ENCODE peak calls at places on chromosome X, in eight cellular contexts. Q is OCI-LY7, K is Karpas-422, J is PC-3, I is hepatocyte, O is MM.1S, L is GM23248, R is GM23338. C is an unnamed sample.

GRCh38 chrX:136692271-136692670 is 44.3 kb downstream of the CD40LG start:
- DNase-seq in Q (no peak), K (no peak), J (peak; percentile 64), I (no peak), O (no peak), L (peak; percentile 23), R (no peak), C (no peak)

GRCh38 chrX:112888916-112889315 is 48.3 kb upstream of the AMOT start:
- DNase-seq in Q (no peak), K (no peak), J (no peak), I (no peak), O (no peak), L (no peak), R (no peak), C (no peak)

GRCh38 chrX:27597506-27597905 is 7.4 kb downstream of the DCAF8L2 start:
- DNase-seq in Q (no peak), K (no peak), J (no peak), I (no peak), O (no peak), L (no peak), R (no peak), C (no peak)

GRCh38 chrX:55767100-55767499 is 49.6 kb downstream of the RRAGB start:
- DNase-seq in Q (no peak), K (no peak), J (peak; percentile 59), I (no peak), O (no peak), L (peak; percentile 5), R (no peak), C (no peak)

GRCh38 chrX:19554786-19555185 is 39.5 kb upstream of the MAP3K15 start:
- DNase-seq in Q (no peak), K (no peak), J (peak; percentile 8), I (no peak), O (no peak), L (peak; percentile 88), R (no peak), C (no peak)

GRCh38 chrX:15564981-15565579 is 35.7 kb downstream of the ACE2 start:
- DNase-seq in Q (peak; percentile 23), K (peak; percentile 91), J (peak; percentile 87), I (peak; percentile 85), O (peak; percentile 21), L (peak; percentile 66), R (peak; percentile 63), C (peak; percentile 53)

GRCh38 chrX:38095971-38096529 is 89.7 kb downstream of the SYTL5 start:
- DNase-seq in Q (no peak), K (no peak), J (peak; percentile 75), I (no peak), O (no peak), L (peak; percentile 61), R (no peak), C (peak; percentile 22)

GRCh38 chrX:9153299-9153698 is 119.4 kb upstream of the FAM9B start:
- DNase-seq in Q (no peak), K (no peak), J (peak; percentile 91), I (no peak), O (no peak), L (peak; percentile 66), R (no peak), C (no peak)

GRCh38 chrX:2513120-2513664 is 12.4 kb upstream of the DHRSX start:
- DNase-seq in Q (peak; percentile 56), K (no peak), J (no peak), I (no peak), O (no peak), L (no peak), R (peak; percentile 16), C (no peak)

GRCh38 chrX:20265726-20266681 is 705 bp downstream of the RPS6KA3 start:
- DNase-seq in Q (peak; percentile 48), K (peak; percentile 76), J (peak; percentile 48), I (peak; percentile 55), O (peak; percentile 13), L (peak; percentile 67), R (peak; percentile 13), C (no peak)

GRCh38 chrX:22025751-22026150 is 6.4 kb upstream of the PHEX start:
- DNase-seq in Q (no peak), K (no peak), J (no peak), I (peak; percentile 13), O (no peak), L (no peak), R (no peak), C (no peak)

GRCh38 chrX:22024577-22024976 is 7.5 kb upstream of the PHEX start:
- DNase-seq in Q (no peak), K (no peak), J (no peak), I (no peak), O (no peak), L (no peak), R (no peak), C (no peak)

DNA sequence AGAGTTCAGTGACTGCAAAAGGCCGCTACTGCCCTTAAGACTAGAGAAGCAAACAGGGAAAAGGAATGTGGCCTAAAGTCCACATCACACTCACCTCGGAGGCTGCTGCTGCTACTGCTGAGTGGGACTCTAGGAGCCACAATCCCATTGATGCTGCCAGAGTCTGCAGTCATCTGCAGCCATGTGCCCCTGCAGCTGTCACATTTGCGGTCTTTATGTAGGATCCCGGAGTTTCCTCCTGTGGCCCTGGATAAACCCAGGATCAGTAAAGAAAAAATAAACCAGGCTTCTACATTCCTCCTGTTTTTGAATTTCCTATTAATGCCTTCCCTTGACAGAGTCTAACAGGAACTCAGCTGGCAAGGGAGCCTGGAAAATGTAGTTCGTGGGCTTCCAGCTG is 10.4 kb upstream of the PHEX start:
- DNase-seq in Q (no peak), K (no peak), J (no peak), I (no peak), O (no peak), L (no peak), R (no peak), C (no peak)
- H3K9me2 ChIP-seq in Q (no peaks in the 10 kb centered on the region), K (no peaks in the 10 kb centered on the region), J (no peaks in the 10 kb centered on the region), I (no peaks in the 10 kb centered on the region), O (no peaks in the 10 kb centered on the region), L (no peaks in the 10 kb centered on the region), R (no peaks in the 10 kb centered on the region), C (no peaks in the 10 kb centered on the region)

GRCh38 chrX:39650883-39651282 is 446.9 kb downstream of the BCOR start:
- DNase-seq in Q (no peak), K (no peak), J (no peak), I (no peak), O (no peak), L (no peak), R (no peak), C (no peak)

GRCh38 chrX:39654952-39655351 is 442.8 kb downstream of the BCOR start:
- DNase-seq in Q (no peak), K (no peak), J (no peak), I (no peak), O (no peak), L (no peak), R (no peak), C (no peak)

GRCh38 chrX:39653656-39654055 is 444.1 kb downstream of the BCOR start:
- DNase-seq in Q (no peak), K (no peak), J (no peak), I (no peak), O (peak; percentile 8), L (no peak), R (peak; percentile 61), C (no peak)

GRCh38 chrX:39654183-39654925 is 443.4 kb downstream of the BCOR start:
- DNase-seq in Q (no peak), K (no peak), J (no peak), I (no peak), O (no peak), L (no peak), R (peak; percentile 46), C (no peak)

DNA sequence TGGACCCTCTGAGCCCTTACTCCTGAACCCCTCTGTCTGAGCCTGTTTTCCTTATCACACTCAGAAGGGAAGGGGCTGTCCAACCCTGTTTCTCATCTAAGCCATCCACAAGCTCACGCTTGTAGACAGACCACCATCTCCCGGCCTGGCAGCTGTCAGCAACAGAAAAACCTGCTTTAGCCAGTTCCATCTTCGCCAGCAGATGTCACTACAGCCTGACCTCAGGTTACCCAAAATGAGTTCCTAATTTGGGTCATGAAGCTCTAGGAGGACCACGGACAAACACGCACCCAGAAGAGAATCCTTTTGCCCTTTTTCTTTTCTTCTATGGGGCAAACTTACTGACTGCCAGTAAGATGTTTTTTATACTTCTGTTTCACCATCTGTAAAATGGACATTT is 445.4 kb downstream of the BCOR start:
- DNase-seq in Q (peak; percentile 56), K (peak; percentile 77), J (peak; percentile 58), I (no peak), O (peak; percentile 64), L (peak; percentile 39), R (peak; percentile 42), C (peak; percentile 6)
- H3K9me2 ChIP-seq in Q (no peaks in the 10 kb centered on the region), K (no peaks in the 10 kb centered on the region), J (no peaks in the 10 kb centered on the region), I (no peaks in the 10 kb centered on the region), O (no peaks in the 10 kb centered on the region), L (no peaks in the 10 kb centered on the region), R (no peaks in the 10 kb centered on the region), C (no peaks in the 10 kb centered on the region)

GRCh38 chrX:25014366-25014838 is 1.4 kb downstream of the ARX start:
- DNase-seq in Q (no peak), K (no peak), J (no peak), I (no peak), O (no peak), L (no peak), R (no peak), C (no peak)
- H3K9me2 ChIP-seq in Q (no peaks in the 10 kb centered on the region), K (no peaks in the 10 kb centered on the region), J (no peaks in the 10 kb centered on the region), I (no peaks in the 10 kb centered on the region), O (no peaks in the 10 kb centered on the region), L (no peaks in the 10 kb centered on the region), R (no peaks in the 10 kb centered on the region), C (no peaks in the 10 kb centered on the region)

DNA sequence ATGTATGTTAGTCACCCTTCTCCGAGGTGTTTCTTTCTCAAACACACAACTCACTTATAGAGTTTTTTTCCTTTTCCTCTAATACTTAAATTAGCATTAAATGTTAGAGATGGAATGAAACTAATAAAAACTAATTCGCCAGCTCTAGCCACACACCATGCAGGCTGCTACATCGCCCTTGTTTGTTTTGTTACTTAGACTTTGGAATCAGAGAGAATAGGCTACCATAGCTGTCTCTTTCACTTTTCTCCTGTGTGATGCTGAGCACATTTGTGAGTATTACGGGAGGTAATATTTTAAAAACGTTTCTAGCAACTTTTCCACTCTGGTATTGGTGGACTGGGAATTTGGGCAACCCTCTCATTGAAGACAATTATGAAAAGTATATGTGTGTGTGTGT is 43.5 kb downstream of the ESX1 start:
- DNase-seq in Q (no peak), K (no peak), J (no peak), I (no peak), O (no peak), L (no peak), R (no peak), C (no peak)
- H3K9me2 ChIP-seq in Q (no peaks in the 10 kb centered on the region), K (no peaks in the 10 kb centered on the region), J (no peaks in the 10 kb centered on the region), I (no peaks in the 10 kb centered on the region), O (no peaks in the 10 kb centered on the region), L (no peaks in the 10 kb centered on the region), R (no peaks in the 10 kb centered on the region), C (no peaks in the 10 kb centered on the region)

DNA sequence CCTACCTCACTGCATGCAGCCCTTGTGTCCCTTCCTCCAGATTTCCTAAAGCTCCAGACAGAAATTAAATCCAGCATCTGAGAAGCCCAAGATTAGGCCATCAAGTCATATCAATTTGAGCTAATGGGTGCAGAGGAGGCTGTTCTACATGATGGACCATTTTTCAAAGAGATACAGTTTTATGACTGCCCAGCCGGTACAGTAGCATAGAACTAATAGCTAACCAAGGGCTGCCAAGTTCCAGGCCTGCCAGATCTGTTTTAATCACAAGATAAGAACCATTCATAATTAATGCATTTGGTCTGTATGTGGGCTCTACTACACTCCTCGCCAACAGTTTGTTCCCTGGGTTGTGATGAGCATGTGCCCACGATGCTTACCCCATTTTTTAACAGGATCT is 73.9 kb upstream of the PLAC1 start:
- DNase-seq in Q (no peak), K (no peak), J (no peak), I (no peak), O (no peak), L (no peak), R (no peak), C (no peak)
- H3K9me2 ChIP-seq in Q (no peaks in the 10 kb centered on the region), K (no peaks in the 10 kb centered on the region), J (no peaks in the 10 kb centered on the region), I (no peaks in the 10 kb centered on the region), O (no peaks in the 10 kb centered on the region), L (no peaks in the 10 kb centered on the region), R (no peaks in the 10 kb centered on the region), C (no peaks in the 10 kb centered on the region)

C was measured in HCT116.